ENCODE peak calls at places on chromosome X, in seven cellular contexts. K, U, W, B, G, Q and O are unnamed samples. For H3K4me1, the result is how much of the 10 kb centered on the place peaks cover.

GRCh38 chrX:132426695-132427281 is 62.0 kb downstream of the MBNL3 start:
- DNase-seq in U (no peak), K (no peak), Q (peak), W (no peak), G (no peak), B (no peak), O (no peak)

GRCh38 chrX:138057883-138058282 is 492.0 kb downstream of the ZIC3 start:
- DNase-seq in K (no peak), G (no peak), U (no peak), Q (no peak), W (no peak), B (no peak), O (no peak)

GRCh38 chrX:136121788-136122187 is 25.5 kb upstream of the FHL1 start:
- DNase-seq in U (no peak), G (no peak), W (no peak), K (no peak), Q (no peak), B (no peak), O (no peak)

GRCh38 chrX:124226129-124226528 is 106.3 kb upstream of the TEX13D start:
- DNase-seq in G (no peak), B (no peak), Q (peak), K (no peak), W (no peak), U (no peak), O (no peak)

GRCh38 chrX:48761674-48762471 is at the start of gene GLOD5:
- DNase-seq in K (peak), W (no peak), B (no peak), G (no peak), Q (peak), U (no peak), O (no peak)

GRCh38 chrX:10360121-10360520 is 203.3 kb downstream of the CLCN4 start:
- DNase-seq in U (no peak), G (no peak), B (peak), Q (no peak), K (no peak), W (no peak), O (no peak)

GRCh38 chrX:1463581-1464281 is 11.0 kb upstream of the ASMTL start:
- DNase-seq in Q (no peak), K (no peak), G (peak), U (no peak), W (no peak), B (no peak), O (no peak)

GRCh38 chrX:24242649-24243556 is 71.0 kb downstream of the SUPT20HL2 start:
- DNase-seq in W (no peak), G (no peak), U (no peak), K (no peak), Q (no peak), B (peak), O (peak)

GRCh38 chrX:55981603-55982002 is 250.6 kb upstream of the KLF8 start:
- DNase-seq in K (no peak), Q (no peak), W (no peak), B (no peak), U (no peak), G (no peak), O (no peak)

GRCh38 chrX:108947205-108947604 is 210.8 kb upstream of the IRS4 start:
- DNase-seq in B (no peak), U (no peak), G (no peak), K (no peak), Q (no peak), W (no peak), O (no peak)

GRCh38 chrX:40145001-40145631 is 47.4 kb upstream of the BCOR start:
- DNase-seq in Q (no peak), W (no peak), B (peak), G (no peak), U (no peak), K (no peak), O (no peak)

GRCh38 chrX:110561036-110561435 is 202.4 kb downstream of the RTL9 start:
- DNase-seq in U (no peak), G (no peak), K (no peak), W (no peak), Q (no peak), B (no peak), O (no peak)

GRCh38 chrX:120790118-120790517 is 85.5 kb downstream of the CT47B1 start:
- DNase-seq in W (peak), Q (peak), U (no peak), B (peak), G (peak), K (no peak), O (no peak)

GRCh38 chrX:114924846-114925245 is 92.6 kb downstream of the IL13RA2 start:
- DNase-seq in G (no peak), W (no peak), Q (peak), K (no peak), B (no peak), U (no peak), O (no peak)

GRCh38 chrX:34653811-34654210 is 3.3 kb downstream of the TMEM47 start:
- DNase-seq in G (no peak), Q (peak), W (no peak), U (no peak), K (no peak), B (no peak), O (no peak)
- H3K4me3 ChIP-seq in G (no peak), Q (peak), W (no peak), U (peak), K (peak), B (peak), O (peak)

DNA sequence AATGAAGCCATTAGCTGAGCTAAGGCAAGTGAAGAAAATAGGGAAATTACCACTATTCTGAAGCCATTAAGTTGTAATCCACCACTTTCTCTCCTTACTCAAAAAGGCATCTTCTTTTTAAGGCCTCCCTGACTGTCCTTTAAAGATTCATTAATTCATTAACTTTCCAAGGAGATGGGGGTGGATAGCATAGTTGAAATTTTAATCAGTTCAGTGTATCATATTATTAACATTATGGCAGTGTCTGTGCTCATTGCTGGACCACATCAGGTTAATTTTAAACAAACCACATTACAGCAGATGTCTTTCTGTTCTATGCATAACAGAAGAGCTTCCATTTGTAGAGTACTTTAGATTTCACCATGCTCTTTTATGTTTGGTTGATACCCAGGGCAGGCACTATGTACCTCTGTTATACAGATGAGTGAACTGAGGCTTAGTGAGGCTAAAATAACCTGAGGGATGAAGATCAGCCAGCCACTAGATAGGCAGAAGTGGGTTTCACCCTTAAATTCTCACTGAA is 41.1 kb downstream of the AFF2 start:
- DNase-seq in G (no peak), B (no peak), U (no peak), W (no peak), Q (no peak), K (no peak), O (no peak)
- H3K4me1 ChIP-seq in G (under half), B (under half), U (under half), W (under half), Q (under half), K (under half), O (under half)

GRCh38 chrX:7283741-7284140 is 135.8 kb upstream of the PUDP start:
- DNase-seq in W (no peak), G (no peak), Q (no peak), K (no peak), U (no peak), B (no peak), O (no peak)
- H3K27ac ChIP-seq in W (no peak), G (no peak), Q (no peak), K (no peak), U (no peak), B (no peak), O (no peak)

GRCh38 chrX:9117851-9118250 is 83.9 kb upstream of the FAM9B start:
- DNase-seq in K (no peak), G (no peak), B (no peak), U (no peak), W (no peak), Q (no peak), O (no peak)

GRCh38 chrX:9110808-9111207 is 76.9 kb upstream of the FAM9B start:
- DNase-seq in U (no peak), K (no peak), Q (no peak), B (no peak), G (no peak), W (no peak), O (no peak)

DNA sequence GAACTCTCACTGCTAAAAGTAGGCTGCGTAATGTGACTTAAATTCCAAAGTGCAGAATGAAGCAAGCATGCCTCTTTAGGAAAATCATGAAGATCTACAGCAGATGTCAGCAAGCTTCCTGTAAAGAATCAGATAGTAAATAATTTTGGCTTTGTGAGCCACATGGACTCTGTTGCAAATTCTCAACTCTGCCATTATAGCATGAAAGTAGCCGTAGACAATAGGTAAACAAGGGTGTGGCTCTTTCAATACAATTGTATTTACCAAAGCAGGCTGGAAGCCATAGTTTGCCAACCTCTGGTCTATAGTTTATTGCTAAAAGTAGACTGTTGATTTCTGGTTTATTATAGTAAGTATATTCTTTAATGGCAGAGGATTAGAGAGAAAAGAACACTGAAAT is 80.3 kb upstream of the FAM9B start:
- DNase-seq in W (no peak), K (no peak), U (no peak), G (no peak), Q (no peak), B (no peak), O (no peak)
- H3K4me3 ChIP-seq in W (no peak), K (no peak), U (no peak), G (no peak), Q (no peak), B (no peak), O (no peak)

GRCh38 chrX:153902388-153902787 is 2.1 kb upstream of the AVPR2 start:
- DNase-seq in W (no peak), Q (no peak), B (no peak), K (no peak), U (no peak), G (no peak), O (no peak)

GRCh38 chrX:153901753-153902140 is 2.7 kb upstream of the AVPR2 start:
- DNase-seq in K (no peak), Q (no peak), W (no peak), B (no peak), G (no peak), U (no peak), O (no peak)

GRCh38 chrX:153903238-153903980 is 1.1 kb upstream of the AVPR2 start:
- DNase-seq in Q (no peak), U (no peak), K (peak), B (no peak), G (no peak), W (no peak), O (no peak)

GRCh38 chrX:153897899-153898298 is 6.6 kb upstream of the AVPR2 start:
- DNase-seq in Q (no peak), G (no peak), W (no peak), U (no peak), K (no peak), B (no peak), O (no peak)

GRCh38 chrX:153900806-153901752 is 3.4 kb upstream of the AVPR2 start:
- DNase-seq in G (peak), W (no peak), B (peak), U (no peak), K (no peak), Q (peak), O (no peak)
- H3K4me1 ChIP-seq in G (half or more), W (under half), B (under half), U (under half), K (under half), Q (under half), O (under half)

GRCh38 chrX:146173742-146174141 is 356.1 kb downstream of the SLITRK2 start:
- DNase-seq in U (no peak), G (no peak), Q (no peak), W (no peak), B (no peak), K (no peak), O (no peak)
- H3K27ac ChIP-seq in U (no peak), G (no peak), Q (no peak), W (no peak), B (no peak), K (no peak), O (no peak)

DNA sequence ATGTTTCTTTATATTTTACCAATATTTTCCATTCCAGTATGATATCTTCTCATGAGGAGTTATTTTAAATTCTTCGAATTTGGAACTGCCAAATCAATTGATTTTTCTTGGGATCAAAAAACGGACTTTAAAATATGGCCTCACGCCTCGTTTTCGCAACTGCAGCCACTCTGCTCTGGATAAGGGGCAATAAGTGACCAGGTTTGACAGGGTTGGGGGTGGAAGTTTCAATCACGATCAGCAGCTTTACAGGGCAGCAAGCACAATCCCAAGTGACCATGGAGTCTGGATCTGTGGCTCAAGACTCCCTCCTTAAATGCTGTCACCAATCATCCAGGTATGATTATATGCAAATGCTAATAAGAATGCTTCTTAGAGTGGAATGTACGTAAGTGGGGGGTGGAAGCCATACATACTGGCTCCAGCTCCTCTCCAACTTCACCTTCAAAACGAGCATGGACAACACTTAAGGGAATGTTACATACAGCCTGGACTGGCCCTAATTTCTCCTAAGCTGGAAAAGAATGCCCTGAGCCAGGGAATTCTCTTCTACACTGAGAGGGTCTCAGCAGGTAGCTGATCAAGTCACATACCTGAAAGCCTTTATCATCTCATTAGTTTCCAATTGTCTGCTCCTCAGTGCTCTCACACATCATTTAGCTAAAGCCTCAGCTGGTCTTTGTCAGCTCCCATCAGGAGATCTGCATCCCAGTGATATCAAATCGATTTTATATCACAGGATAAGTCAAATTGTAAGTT is 176.9 kb upstream of the DCAF8L1 start:
- DNase-seq in Q (no peak), B (no peak), G (no peak), W (no peak), K (no peak), U (no peak), O (no peak)
- H3K4me3 ChIP-seq in Q (no peak), B (no peak), G (no peak), W (no peak), K (no peak), U (no peak), O (no peak)